ENCODE peak calls at places on chromosomes 11 and 22, in eight cellular contexts. S is CD4-positive, alpha-beta T cell; E is activated T-helper 17 cell treated with anti-CD3 and anti-CD28 coated beads, Interleukin-2, amount 50 U/mL, for 72 hours; M is left lung; V is right lobe of liver; B is activated naive CD8-positive, alpha-beta T cell treated with anti-CD3 and anti-CD28 coated beads, Interleukin-2, amount 50 U/mL, for 24 hours; A is CD4-positive, CD25-positive, alpha-beta regulatory T cell; L is activated CD4-positive, alpha-beta T cell treated with anti-CD3 and anti-CD28 coated beads for 36 hours. Z is an unnamed sample.

GRCh38 chr22:38881464-38881871 is 9.5 kb upstream of the CBX6 start:
- ATAC-seq in B (no peak), A (no peak), L (no peak), V (peak; percentile 84), E (no peak), S (no peak), M (peak; percentile 68), Z (no peak)

GRCh38 chr11:76744186-76745058 is 38.7 kb upstream of the TSKU start:
- ATAC-seq in E (no peak), L (no peak), B (no peak), A (no peak), S (no peak), V (peak; percentile 68), M (peak; percentile 68), Z (peak; percentile 73)

GRCh38 chr22:35627267-35628041 is 10.3 kb upstream of the MB start:
- ATAC-seq in M (peak; percentile 80), L (peak; percentile 72), E (peak; percentile 63), S (peak; percentile 62), V (peak; percentile 78), B (peak; percentile 59), A (peak; percentile 44), Z (peak; percentile 33)

GRCh38 chr22:40422558-40423245 is 52.3 kb downstream of the SGSM3 start:
- ATAC-seq in E (no peak), M (peak; percentile 34), L (no peak), S (no peak), B (no peak), A (no peak), V (peak; percentile 26), Z (no peak)

GRCh38 chr11:32566527-32566926 is 17.1 kb upstream of the EIF3M start:
- ATAC-seq in S (no peak), A (no peak), B (no peak), M (no peak), L (peak; percentile 70), V (no peak), E (peak; percentile 65), Z (no peak)

GRCh38 chr22:27685515-27685914 is 116.0 kb downstream of the MN1 start:
- ATAC-seq in V (no peak), S (no peak), M (no peak), B (no peak), E (no peak), A (no peak), L (no peak), Z (no peak)

GRCh38 chr11:13258855-13259254 is 18.7 kb upstream of the BMAL1 start:
- ATAC-seq in B (no peak), V (no peak), S (no peak), A (no peak), M (no peak), L (no peak), E (no peak), Z (no peak)

GRCh38 chr11:117221775-117222517 is 9.9 kb downstream of the PCSK7 start:
- ATAC-seq in A (no peak), S (no peak), B (no peak), M (peak; percentile 70), E (no peak), L (no peak), V (no peak), Z (peak; percentile 84)

GRCh38 chr11:11553595-11553994 is 68.2 kb downstream of the GALNT18 start:
- ATAC-seq in B (no peak), L (no peak), M (no peak), A (no peak), S (no peak), E (no peak), V (no peak), Z (no peak)

Z was measured in SK-N-SH treated with all-trans-retinoic acid at 6 μM for 48 hours.